ENCODE peak calls at places on chromosomes 11 and 22, in seven cellular contexts. One of them, this sample, is unnamed.

GRCh38 chr11:29518389-29519174 is 498.2 kb downstream of the KCNA4 start:
- DNase-seq in NCI-H460: no peak
- DNase-seq in frontal cortex: no peak
- DNase-seq in NCI-H1092: no peak
- DNase-seq in midbrain: no peak
- DNase-seq in hypothalamus: no peak
- DNase-seq in colonic mucosa: no peak
- DNase-seq in this sample: no peak

GRCh38 chr11:120568572-120569307 is 57.2 kb downstream of the GRIK4 start:
- DNase-seq in NCI-H460: no peak
- DNase-seq in frontal cortex: no peak
- DNase-seq in NCI-H1092: no peak
- DNase-seq in midbrain: no peak
- DNase-seq in hypothalamus: no peak
- DNase-seq in colonic mucosa: no peak
- DNase-seq in this sample: no peak

GRCh38 chr22:40678493-40679248 is 613 bp upstream of the MCHR1 start:
- DNase-seq in NCI-H460: no peak
- DNase-seq in frontal cortex: no peak
- DNase-seq in NCI-H1092: no peak
- DNase-seq in midbrain: no peak
- DNase-seq in hypothalamus: no peak
- DNase-seq in colonic mucosa: no peak
- DNase-seq in this sample: no peak

GRCh38 chr22:20020533-20021195 is at the start of gene TANGO2:
- DNase-seq in NCI-H460: peak; percentile 80
- DNase-seq in frontal cortex: peak; percentile 98
- DNase-seq in NCI-H1092: peak; percentile 86
- DNase-seq in midbrain: peak; percentile 93
- DNase-seq in hypothalamus: peak; percentile 89
- DNase-seq in colonic mucosa: peak; percentile 92
- DNase-seq in this sample: no peak

GRCh38 chr22:36486619-36487384 is 5.4 kb upstream of the TXN2 start:
- DNase-seq in NCI-H460: no peak
- DNase-seq in frontal cortex: no peak
- DNase-seq in NCI-H1092: no peak
- DNase-seq in midbrain: no peak
- DNase-seq in hypothalamus: no peak
- DNase-seq in colonic mucosa: peak; percentile 64
- DNase-seq in this sample: no peak

GRCh38 chr11:120334894-120335462 is 1.2 kb upstream of the ARHGEF12 start:
- DNase-seq in NCI-H460: peak; percentile 72
- DNase-seq in frontal cortex: peak; percentile 59
- DNase-seq in NCI-H1092: peak; percentile 52
- DNase-seq in midbrain: peak; percentile 89
- DNase-seq in hypothalamus: peak; percentile 24
- DNase-seq in colonic mucosa: peak; percentile 90
- DNase-seq in this sample: peak; percentile 79

GRCh38 chr11:47178737-47179654 is 2.3 kb upstream of the ARFGAP2 start:
- DNase-seq in NCI-H460: no peak
- DNase-seq in frontal cortex: no peak
- DNase-seq in NCI-H1092: no peak
- DNase-seq in midbrain: no peak
- DNase-seq in hypothalamus: no peak
- DNase-seq in colonic mucosa: no peak
- DNase-seq in this sample: no peak

GRCh38 chr11:65546217-65546958 is 11.8 kb downstream of the LTBP3 start:
- DNase-seq in NCI-H460: no peak
- DNase-seq in frontal cortex: peak; percentile 82
- DNase-seq in NCI-H1092: peak; percentile 84
- DNase-seq in midbrain: no peak
- DNase-seq in hypothalamus: peak; percentile 22
- DNase-seq in colonic mucosa: peak; percentile 99
- DNase-seq in this sample: peak; percentile 69

GRCh38 chr22:19224985-19225384 is 46.4 kb upstream of the SLC25A1 start:
- DNase-seq in NCI-H460: no peak
- DNase-seq in frontal cortex: no peak
- DNase-seq in NCI-H1092: no peak
- DNase-seq in midbrain: no peak
- DNase-seq in hypothalamus: no peak
- DNase-seq in colonic mucosa: no peak
- DNase-seq in this sample: no peak

GRCh38 chr11:120239713-120240640 is at the start of gene POU2F3:
- DNase-seq in NCI-H460: no peak
- DNase-seq in frontal cortex: no peak
- DNase-seq in NCI-H1092: no peak
- DNase-seq in midbrain: no peak
- DNase-seq in hypothalamus: no peak
- DNase-seq in colonic mucosa: no peak
- DNase-seq in this sample: no peak

GRCh38 chr11:1970956-1971355 is 23.8 kb downstream of the MRPL23 start:
- DNase-seq in NCI-H460: no peak
- DNase-seq in frontal cortex: no peak
- DNase-seq in NCI-H1092: no peak
- DNase-seq in midbrain: no peak
- DNase-seq in hypothalamus: no peak
- DNase-seq in colonic mucosa: no peak
- DNase-seq in this sample: no peak

GRCh38 chr22:36379593-36380361 is 8.0 kb downstream of the MYH9 start:
- DNase-seq in NCI-H460: no peak
- DNase-seq in frontal cortex: no peak
- DNase-seq in NCI-H1092: no peak
- DNase-seq in midbrain: no peak
- DNase-seq in hypothalamus: no peak
- DNase-seq in colonic mucosa: no peak
- DNase-seq in this sample: no peak

GRCh38 chr22:38036392-38037062 is 20.7 kb upstream of the PICK1 start:
- DNase-seq in NCI-H460: no peak
- DNase-seq in frontal cortex: no peak
- DNase-seq in NCI-H1092: no peak
- DNase-seq in midbrain: no peak
- DNase-seq in hypothalamus: no peak
- DNase-seq in colonic mucosa: no peak
- DNase-seq in this sample: no peak

GRCh38 chr11:65884716-65885092 is 3.6 kb downstream of the FIBP start:
- DNase-seq in NCI-H460: peak; percentile 63
- DNase-seq in frontal cortex: peak; percentile 87
- DNase-seq in NCI-H1092: peak; percentile 69
- DNase-seq in midbrain: peak; percentile 80
- DNase-seq in hypothalamus: peak; percentile 67
- DNase-seq in colonic mucosa: peak; percentile 76
- DNase-seq in this sample: no peak

GRCh38 chr11:123062158-123062891 is 389 bp upstream of the HSPA8 start:
- DNase-seq in NCI-H460: peak; percentile 96
- DNase-seq in frontal cortex: peak; percentile 87
- DNase-seq in NCI-H1092: peak; percentile 100
- DNase-seq in midbrain: peak; percentile 99
- DNase-seq in hypothalamus: peak; percentile 100
- DNase-seq in colonic mucosa: peak; percentile 98
- DNase-seq in this sample: peak; percentile 97

GRCh38 chr11:74014880-74015279 is 6.0 kb upstream of the UCP3 start:
- DNase-seq in NCI-H460: no peak
- DNase-seq in frontal cortex: no peak
- DNase-seq in NCI-H1092: no peak
- DNase-seq in midbrain: no peak
- DNase-seq in hypothalamus: no peak
- DNase-seq in colonic mucosa: no peak
- DNase-seq in this sample: no peak

GRCh38 chr22:32926600-32926999 is 125.1 kb downstream of the TIMP3 start:
- DNase-seq in NCI-H460: peak; percentile 5
- DNase-seq in frontal cortex: no peak
- DNase-seq in NCI-H1092: no peak
- DNase-seq in midbrain: no peak
- DNase-seq in hypothalamus: no peak
- DNase-seq in colonic mucosa: no peak
- DNase-seq in this sample: no peak

GRCh38 chr22:42688241-42688913 is 32.3 kb downstream of the A4GALT start:
- DNase-seq in NCI-H460: peak; percentile 64
- DNase-seq in frontal cortex: peak; percentile 67
- DNase-seq in NCI-H1092: peak; percentile 42
- DNase-seq in midbrain: peak; percentile 31
- DNase-seq in hypothalamus: no peak
- DNase-seq in colonic mucosa: peak; percentile 73
- DNase-seq in this sample: peak; percentile 44

GRCh38 chr11:20512869-20513268 is 86.5 kb upstream of the SLC6A5 start:
- DNase-seq in NCI-H460: no peak
- DNase-seq in frontal cortex: no peak
- DNase-seq in NCI-H1092: no peak
- DNase-seq in midbrain: no peak
- DNase-seq in hypothalamus: no peak
- DNase-seq in colonic mucosa: no peak
- DNase-seq in this sample: no peak

GRCh38 chr22:43743131-43743530 is 69.0 kb downstream of the EFCAB6 start:
- DNase-seq in NCI-H460: no peak
- DNase-seq in frontal cortex: no peak
- DNase-seq in NCI-H1092: no peak
- DNase-seq in midbrain: no peak
- DNase-seq in hypothalamus: no peak
- DNase-seq in colonic mucosa: no peak
- DNase-seq in this sample: no peak

GRCh38 chr11:9089061-9089460 is 2.3 kb downstream of the SCUBE2 start:
- DNase-seq in NCI-H460: no peak
- DNase-seq in frontal cortex: no peak
- DNase-seq in NCI-H1092: no peak
- DNase-seq in midbrain: no peak
- DNase-seq in hypothalamus: no peak
- DNase-seq in colonic mucosa: peak; percentile 84
- DNase-seq in this sample: no peak

GRCh38 chr22:29308791-29309262 is 2.4 kb downstream of the GAS2L1 start:
- DNase-seq in NCI-H460: no peak
- DNase-seq in frontal cortex: no peak
- DNase-seq in NCI-H1092: no peak
- DNase-seq in midbrain: no peak
- DNase-seq in hypothalamus: no peak
- DNase-seq in colonic mucosa: no peak
- DNase-seq in this sample: peak; percentile 27

GRCh38 chr11:12246989-12247388 is 130.4 kb upstream of the PARVA start:
- DNase-seq in NCI-H460: no peak
- DNase-seq in frontal cortex: no peak
- DNase-seq in NCI-H1092: no peak
- DNase-seq in midbrain: no peak
- DNase-seq in hypothalamus: no peak
- DNase-seq in colonic mucosa: no peak
- DNase-seq in this sample: no peak

GRCh38 chr11:87290304-87290922 is 252.7 kb downstream of the TMEM135 start:
- DNase-seq in NCI-H460: peak; percentile 58
- DNase-seq in frontal cortex: peak; percentile 33
- DNase-seq in NCI-H1092: peak; percentile 77
- DNase-seq in midbrain: peak; percentile 59
- DNase-seq in hypothalamus: no peak
- DNase-seq in colonic mucosa: no peak
- DNase-seq in this sample: peak; percentile 78

GRCh38 chr11:58027341-58027740 is 3.4 kb upstream of the OR6Q1 start:
- DNase-seq in NCI-H460: no peak
- DNase-seq in frontal cortex: no peak
- DNase-seq in NCI-H1092: no peak
- DNase-seq in midbrain: no peak
- DNase-seq in hypothalamus: no peak
- DNase-seq in colonic mucosa: no peak
- DNase-seq in this sample: no peak

This sample was measured in SW 1271.